ENCODE peak calls at places on chromosome X, in nine cellular contexts. E, U, L, O, C, I, R, T and D are unnamed samples. For H3K36me3, the result is how much of the 10 kb centered on the place peaks cover.

GRCh38 chrX:121479406-121479805 is 432.0 kb downstream of the GLUD2 start:
- DNase-seq in R (no peak), I (peak), E (no peak), U (no peak), O (no peak), C (peak), T (no peak), L (no peak), D (peak)

GRCh38 chrX:12950851-12951589 is 23.9 kb upstream of the TMSB4X start:
- DNase-seq in U (no peak), L (no peak), I (peak), T (peak), C (no peak), E (peak), R (peak), O (no peak), D (peak)

GRCh38 chrX:24494544-24495113 is 29.5 kb downstream of the PDK3 start:
- DNase-seq in U (no peak), O (no peak), T (no peak), C (peak), R (no peak), L (peak), E (no peak), I (no peak), D (no peak)

GRCh38 chrX:152912121-152912520 is 14.3 kb downstream of the ZNF185 start:
- DNase-seq in T (no peak), R (no peak), U (no peak), L (no peak), O (no peak), I (peak), E (no peak), C (no peak), D (peak)

GRCh38 chrX:41409006-41409405 is 38.1 kb upstream of the NYX start:
- DNase-seq in I (no peak), C (no peak), U (no peak), R (no peak), T (no peak), E (no peak), O (no peak), L (no peak), D (no peak)

GRCh38 chrX:136589966-136590365 is 58.0 kb downstream of the VGLL1 start:
- DNase-seq in T (no peak), U (no peak), R (no peak), C (no peak), I (no peak), O (no peak), E (no peak), L (peak), D (no peak)

GRCh38 chrX:67693928-67694327 is 150.1 kb downstream of the AR start:
- DNase-seq in L (no peak), R (no peak), C (no peak), U (no peak), O (no peak), E (no peak), I (no peak), T (no peak), D (no peak)

GRCh38 chrX:153818571-153819397 is 11.6 kb downstream of the PDZD4 start:
- DNase-seq in L (no peak), C (no peak), R (peak), E (peak), O (no peak), T (peak), I (peak), U (no peak), D (peak)

GRCh38 chrX:10296581-10296980 is 139.8 kb downstream of the CLCN4 start:
- DNase-seq in L (no peak), C (no peak), I (no peak), U (no peak), R (no peak), T (no peak), O (no peak), E (no peak), D (no peak)

GRCh38 chrX:108439961-108440696 is 491 bp downstream of the COL4A5 start:
- DNase-seq in T (no peak), E (no peak), C (no peak), R (no peak), L (no peak), O (peak), I (peak), U (no peak), D (peak)

GRCh38 chrX:118497180-118497814 is 1.7 kb downstream of the DOCK11 start:
- DNase-seq in C (no peak), E (no peak), O (no peak), L (no peak), T (peak), I (no peak), R (peak), U (no peak), D (no peak)

GRCh38 chrX:153468008-153468580 is 2.3 kb downstream of the HAUS7 start:
- DNase-seq in R (no peak), I (no peak), O (no peak), T (no peak), E (no peak), C (no peak), L (no peak), U (no peak), D (no peak)

GRCh38 chrX:96183843-96184242 is 500.8 kb upstream of the DIAPH2 start:
- DNase-seq in C (no peak), U (no peak), O (no peak), L (no peak), R (no peak), E (no peak), I (peak), T (no peak), D (peak)

GRCh38 chrX:151031365-151031975 is 48.3 kb downstream of the HMGB3 start:
- DNase-seq in I (no peak), R (no peak), U (no peak), T (no peak), O (no peak), E (no peak), C (no peak), L (no peak), D (no peak)

GRCh38 chrX:110167952-110168451 is 149.9 kb downstream of the AMMECR1 start:
- DNase-seq in I (peak), C (no peak), O (no peak), E (peak), U (no peak), L (peak), R (peak), T (peak), D (peak)

GRCh38 chrX:23820235-23820782 is 37.3 kb downstream of the SAT1 start:
- DNase-seq in U (peak), C (no peak), I (no peak), T (no peak), E (no peak), L (peak), O (no peak), R (no peak), D (no peak)

GRCh38 chrX:153851981-153852380 is 21.6 kb upstream of the PDZD4 start:
- DNase-seq in O (no peak), U (no peak), I (no peak), R (no peak), E (no peak), L (no peak), T (no peak), C (no peak), D (no peak)

GRCh38 chrX:19795289-19795688 is 92.1 kb downstream of the SH3KBP1 start:
- DNase-seq in T (no peak), I (no peak), R (no peak), E (no peak), C (no peak), L (no peak), U (no peak), O (no peak), D (no peak)

GRCh38 chrX:19792412-19792811 is 95.0 kb downstream of the SH3KBP1 start:
- DNase-seq in R (no peak), E (no peak), L (no peak), O (no peak), T (no peak), U (no peak), C (no peak), I (no peak), D (no peak)

GRCh38 chrX:65595460-65595876 is 60.9 kb upstream of the LAS1L start:
- DNase-seq in E (peak), U (peak), T (peak), O (peak), R (peak), I (peak), L (peak), C (peak), D (peak)

GRCh38 chrX:119654112-119654531 is 38.8 kb downstream of the SEPTIN6 start:
- DNase-seq in T (peak), O (peak), U (no peak), C (no peak), R (no peak), E (no peak), I (peak), L (no peak), D (peak)

GRCh38 chrX:68416592-68416991 is 16.7 kb downstream of the OPHN1 start:
- DNase-seq in R (no peak), U (no peak), T (no peak), O (no peak), L (peak), C (no peak), I (no peak), E (no peak), D (no peak)

GRCh38 chrX:48702716-48703115 is 6.2 kb downstream of the SUV39H1 start:
- DNase-seq in E (no peak), U (no peak), O (no peak), R (no peak), C (no peak), L (no peak), T (no peak), I (no peak), D (no peak)

GRCh38 chrX:130173190-130173895 is 1.6 kb downstream of the RAB33A start:
- DNase-seq in R (peak), U (no peak), E (no peak), T (no peak), I (no peak), O (no peak), L (no peak), C (no peak), D (no peak)

GRCh38 chrX:73812256-73812655 is 249.3 kb downstream of the CHIC1 start:
- DNase-seq in R (no peak), U (no peak), C (no peak), O (no peak), E (no peak), T (no peak), I (no peak), L (peak), D (no peak)

GRCh38 chrX:48957477-48957826 is at the start of gene OTUD5:
- DNase-seq in C (no peak), E (peak), U (no peak), L (no peak), I (peak), R (no peak), T (peak), O (peak), D (peak)

GRCh38 chrX:65587616-65588526 is 53.3 kb upstream of the LAS1L start:
- DNase-seq in U (no peak), C (no peak), T (no peak), L (peak), O (peak), E (no peak), I (no peak), R (no peak), D (peak)

GRCh38 chrX:153816821-153817220 is 13.5 kb downstream of the PDZD4 start:
- DNase-seq in T (peak), U (no peak), L (no peak), R (peak), I (no peak), E (peak), C (no peak), O (no peak), D (peak)

GRCh38 chrX:109393859-109394258 is 88.0 kb downstream of the GUCY2F start:
- DNase-seq in L (peak), E (no peak), T (no peak), R (no peak), U (no peak), O (no peak), C (no peak), I (peak), D (peak)

GRCh38 chrX:126170715-126171114 is 4.6 kb upstream of the DCAF12L2 start:
- DNase-seq in T (no peak), I (no peak), O (no peak), E (no peak), C (no peak), U (no peak), R (no peak), L (no peak), D (no peak)

GRCh38 chrX:69085151-69085550 is 80.1 kb downstream of the PJA1 start:
- DNase-seq in T (no peak), C (no peak), U (no peak), R (no peak), O (no peak), L (no peak), I (no peak), E (no peak), D (no peak)

GRCh38 chrX:42934020-42934701 is 156.2 kb upstream of the PPP1R2C start:
- DNase-seq in E (no peak), C (no peak), R (no peak), T (peak), L (no peak), U (no peak), I (no peak), O (no peak), D (no peak)

GRCh38 chrX:4935846-4936245 is 1222.4 kb upstream of the PRKX start:
- DNase-seq in I (no peak), U (no peak), C (no peak), O (no peak), T (no peak), R (no peak), E (no peak), L (no peak), D (no peak)

GRCh38 chrX:86946569-86946968 is 571.0 kb upstream of the KLHL4 start:
- DNase-seq in I (peak), E (no peak), C (no peak), R (no peak), U (no peak), L (peak), T (no peak), O (no peak), D (peak)

GRCh38 chrX:151703487-151703886 is 8.2 kb downstream of the PRRG3 start:
- DNase-seq in T (no peak), O (peak), C (no peak), L (no peak), U (no peak), E (no peak), R (no peak), I (no peak), D (no peak)

GRCh38 chrX:77415882-77416281 is 31.3 kb upstream of the FGF16 start:
- DNase-seq in T (no peak), L (no peak), I (no peak), C (no peak), O (no peak), U (no peak), E (no peak), R (no peak), D (no peak)

GRCh38 chrX:140273921-140274320 is 230.9 kb downstream of the SOX3 start:
- DNase-seq in L (no peak), O (no peak), I (no peak), R (no peak), C (no peak), T (no peak), E (no peak), U (no peak), D (no peak)

GRCh38 chrX:39470588-39471155 is 627.1 kb downstream of the BCOR start:
- DNase-seq in I (no peak), R (no peak), U (no peak), O (peak), L (no peak), C (no peak), E (no peak), T (no peak), D (no peak)

GRCh38 chrX:18885317-18886004 is 98.5 kb downstream of the PHKA2 start:
- DNase-seq in E (no peak), L (no peak), C (no peak), I (peak), O (no peak), R (peak), U (no peak), T (no peak), D (peak)

GRCh38 chrX:147476008-147476407 is 435.7 kb upstream of the FMR1 start:
- DNase-seq in E (no peak), I (peak), O (no peak), R (no peak), T (no peak), C (no peak), U (no peak), L (no peak), D (peak)

GRCh38 chrX:11426712-11427081 is 133.5 kb downstream of the AMELX start:
- DNase-seq in L (no peak), E (no peak), R (no peak), T (no peak), I (peak), C (no peak), U (no peak), O (no peak), D (no peak)

GRCh38 chrX:11430266-11430665 is 137.1 kb downstream of the AMELX start:
- DNase-seq in C (no peak), L (peak), O (no peak), E (no peak), I (no peak), T (no peak), R (no peak), U (no peak), D (no peak)

GRCh38 chrX:11424903-11425674 is 131.9 kb downstream of the AMELX start:
- DNase-seq in E (no peak), O (no peak), I (no peak), T (no peak), U (no peak), L (no peak), R (no peak), C (no peak), D (no peak)

GRCh38 chrX:11429543-11430085 is 136.4 kb downstream of the AMELX start:
- DNase-seq in I (no peak), C (no peak), R (no peak), T (no peak), U (no peak), E (no peak), L (peak), O (no peak), D (no peak)

DNA sequence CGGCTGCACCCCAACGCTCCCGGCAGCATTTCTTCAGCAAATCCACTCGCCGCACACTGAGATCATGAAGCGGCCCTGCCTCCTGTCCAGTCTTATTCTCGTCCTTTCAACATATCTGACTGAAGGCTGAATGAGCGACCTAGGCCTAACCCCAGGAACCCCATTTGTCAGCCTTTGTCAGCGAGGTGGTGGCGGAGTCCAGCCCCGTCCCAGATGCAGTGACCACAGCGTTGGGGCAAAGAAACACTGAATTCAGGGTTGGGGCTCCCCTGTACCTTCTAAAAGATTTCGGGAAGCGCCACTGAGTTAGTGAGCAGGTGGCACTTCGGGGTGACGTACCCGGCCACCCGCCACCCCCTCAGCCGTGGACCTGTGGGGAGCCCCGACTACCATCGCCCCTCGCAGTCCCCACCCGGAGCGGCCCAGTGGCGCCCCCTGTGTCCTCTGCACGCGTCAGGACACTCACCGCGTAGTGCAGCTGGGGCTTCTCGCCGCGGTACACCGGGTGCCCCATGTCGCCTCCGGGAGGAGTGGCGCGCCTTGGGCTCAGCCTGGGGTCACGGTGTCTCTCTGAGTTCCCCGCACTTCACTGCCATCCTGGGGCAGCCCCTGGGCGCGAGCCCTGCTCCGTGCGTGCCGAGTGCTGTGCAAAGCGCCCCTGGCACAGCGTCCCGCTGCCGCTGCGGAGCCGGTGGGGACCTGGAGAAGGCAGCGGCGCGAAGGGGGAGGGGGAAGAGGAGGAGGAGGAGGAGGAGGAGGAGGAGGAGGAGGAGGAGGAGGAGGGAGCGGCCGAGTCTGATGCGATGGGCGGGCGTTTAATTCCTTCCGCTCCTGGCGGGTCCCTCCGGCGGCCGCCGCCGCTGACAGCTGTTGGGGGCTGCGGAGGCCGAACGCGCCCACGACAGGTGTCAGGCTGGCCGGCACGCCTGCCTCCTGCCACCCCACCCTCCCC is 134.1 kb downstream of the AMELX start:
- DNase-seq in C (no peak), I (peak), L (no peak), O (peak), U (no peak), T (no peak), E (no peak), R (no peak), D (peak)
- H3K4me3 ChIP-seq in C (peak), I (peak), L (no peak), O (peak), U (no peak), T (no peak), E (no peak), R (no peak), D (peak)

DNA sequence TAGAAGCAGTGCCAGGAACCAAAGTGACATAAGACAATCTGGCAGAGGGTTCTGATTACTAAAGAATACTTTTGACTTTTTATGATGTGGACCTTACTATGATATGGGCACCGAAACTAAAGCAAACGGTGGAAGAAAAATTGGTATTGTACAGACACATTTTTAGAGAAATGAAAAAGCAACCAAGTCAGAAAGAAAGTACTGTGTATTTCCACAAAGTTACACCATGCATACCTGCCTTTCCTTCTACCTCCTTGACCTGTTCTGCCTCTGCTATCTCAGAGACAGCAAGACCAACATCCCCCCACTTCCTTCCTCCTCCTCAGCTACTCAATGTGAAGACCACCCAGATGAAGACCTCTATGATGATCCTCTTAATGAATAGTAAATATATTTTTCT is 88.3 kb downstream of the HUWE1 start:
- DNase-seq in O (no peak), L (no peak), U (no peak), R (no peak), T (no peak), E (no peak), I (no peak), C (no peak), D (no peak)
- H3K36me3 ChIP-seq in O (under half), L (under half), U (under half), R (half or more), T (under half), E (under half), I (half or more), C (under half), D (under half)

GRCh38 chrX:72273718-72274117 is 3.3 kb downstream of the RPS4X start:
- DNase-seq in L (peak), C (no peak), I (no peak), E (no peak), T (peak), U (no peak), O (no peak), R (no peak), D (no peak)
- H3K4me3 ChIP-seq in L (peak), C (no peak), I (peak), E (no peak), T (no peak), U (no peak), O (no peak), R (peak), D (no peak)

DNA sequence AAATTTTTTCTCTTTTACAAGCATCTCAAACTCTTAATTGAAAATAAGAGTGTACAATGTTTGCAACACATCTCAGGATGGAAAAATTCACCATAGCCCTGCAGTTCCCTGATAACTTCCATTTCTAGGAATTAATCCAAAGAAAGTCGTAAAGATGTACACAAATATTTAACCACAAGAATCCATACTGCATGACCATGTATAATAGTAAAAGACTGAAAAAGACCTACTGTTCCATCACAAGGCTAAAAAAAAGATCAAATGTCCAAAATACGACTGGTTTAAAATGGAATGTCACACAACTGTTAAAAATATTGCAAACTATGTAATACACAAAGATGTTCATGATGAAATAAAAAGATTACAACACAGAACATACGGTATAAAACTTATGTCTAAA is 32.1 kb downstream of the HUWE1 start:
- DNase-seq in T (no peak), E (no peak), R (no peak), L (no peak), U (no peak), I (no peak), O (no peak), C (no peak), D (no peak)
- H3K36me3 ChIP-seq in T (under half), E (under half), R (under half), L (under half), U (under half), I (under half), O (under half), C (under half), D (under half)